ENCODE peak calls at places on chromosomes 1 and 21, in ten cellular contexts. One of them, this sample, is unnamed.

GRCh38 chr1:152037920-152038658 is 1.3 kb upstream of the S100A11 start:
- DNase-seq in K562: no peak
- DNase-seq in neural progenitor cell: no peak
- DNase-seq in GM23338: no peak
- DNase-seq in MM.1S: peak
- DNase-seq in HepG2: no peak
- DNase-seq in GM23248: no peak
- DNase-seq in astrocyte: no peak
- DNase-seq in fibroblast of lung: no peak
- DNase-seq in keratinocyte: no peak
- DNase-seq in this sample: no peak

GRCh38 chr1:8142955-8143629 is 117.0 kb upstream of the ERRFI1 start:
- DNase-seq in GM23338: no peak
- DNase-seq in K562: no peak
- DNase-seq in keratinocyte: no peak
- DNase-seq in neural progenitor cell: no peak
- DNase-seq in fibroblast of lung: peak
- DNase-seq in astrocyte: peak
- DNase-seq in HepG2: no peak
- DNase-seq in MM.1S: no peak
- DNase-seq in GM23248: no peak
- DNase-seq in this sample: no peak

GRCh38 chr1:167516404-167517388 is 1.6 kb downstream of the CD247 start:
- DNase-seq in K562: no peak
- DNase-seq in fibroblast of lung: no peak
- DNase-seq in HepG2: no peak
- DNase-seq in MM.1S: no peak
- DNase-seq in astrocyte: no peak
- DNase-seq in keratinocyte: no peak
- DNase-seq in neural progenitor cell: no peak
- DNase-seq in GM23338: no peak
- DNase-seq in GM23248: no peak
- DNase-seq in this sample: no peak

GRCh38 chr1:167135281-167135840 is 41.5 kb downstream of the STYXL2 start:
- DNase-seq in GM23338: no peak
- DNase-seq in fibroblast of lung: no peak
- DNase-seq in neural progenitor cell: peak
- DNase-seq in HepG2: no peak
- DNase-seq in astrocyte: no peak
- DNase-seq in K562: no peak
- DNase-seq in GM23248: no peak
- DNase-seq in MM.1S: no peak
- DNase-seq in keratinocyte: no peak
- DNase-seq in this sample: no peak

GRCh38 chr1:205701891-205702290 is 21.6 kb upstream of the SLC45A3 start:
- DNase-seq in neural progenitor cell: no peak
- DNase-seq in fibroblast of lung: no peak
- DNase-seq in GM23248: no peak
- DNase-seq in keratinocyte: no peak
- DNase-seq in astrocyte: no peak
- DNase-seq in K562: no peak
- DNase-seq in HepG2: no peak
- DNase-seq in MM.1S: no peak
- DNase-seq in GM23338: no peak
- DNase-seq in this sample: no peak

GRCh38 chr1:43451701-43452532 is 1.8 kb downstream of the HYI start:
- DNase-seq in keratinocyte: no peak
- DNase-seq in fibroblast of lung: no peak
- DNase-seq in astrocyte: no peak
- DNase-seq in neural progenitor cell: no peak
- DNase-seq in K562: no peak
- DNase-seq in GM23338: no peak
- DNase-seq in MM.1S: no peak
- DNase-seq in GM23248: no peak
- DNase-seq in HepG2: no peak
- DNase-seq in this sample: no peak

GRCh38 chr1:27609210-27609555 is 5.2 kb upstream of the AHDC1 start:
- DNase-seq in MM.1S: no peak
- DNase-seq in astrocyte: no peak
- DNase-seq in keratinocyte: no peak
- DNase-seq in HepG2: no peak
- DNase-seq in GM23248: peak
- DNase-seq in neural progenitor cell: no peak
- DNase-seq in fibroblast of lung: no peak
- DNase-seq in GM23338: no peak
- DNase-seq in K562: no peak
- DNase-seq in this sample: no peak

GRCh38 chr1:201171063-201172036 is 17.1 kb upstream of the TMEM9 start:
- DNase-seq in neural progenitor cell: peak
- DNase-seq in keratinocyte: no peak
- DNase-seq in HepG2: peak
- DNase-seq in MM.1S: peak
- DNase-seq in GM23338: peak
- DNase-seq in fibroblast of lung: peak
- DNase-seq in GM23248: peak
- DNase-seq in astrocyte: no peak
- DNase-seq in K562: peak
- DNase-seq in this sample: peak

GRCh38 chr1:212610575-212610967 is 2.0 kb downstream of the ATF3 start:
- DNase-seq in keratinocyte: no peak
- DNase-seq in GM23338: no peak
- DNase-seq in GM23248: no peak
- DNase-seq in K562: no peak
- DNase-seq in fibroblast of lung: no peak
- DNase-seq in astrocyte: no peak
- DNase-seq in MM.1S: no peak
- DNase-seq in neural progenitor cell: no peak
- DNase-seq in HepG2: no peak
- DNase-seq in this sample: no peak

GRCh38 chr1:212608209-212608955 is at the start of gene ATF3:
- DNase-seq in HepG2: peak
- DNase-seq in GM23248: peak
- DNase-seq in astrocyte: peak
- DNase-seq in neural progenitor cell: peak
- DNase-seq in fibroblast of lung: peak
- DNase-seq in K562: peak
- DNase-seq in keratinocyte: peak
- DNase-seq in GM23338: peak
- DNase-seq in MM.1S: peak
- DNase-seq in this sample: peak

GRCh38 chr1:212608956-212609700 is 567 bp downstream of the ATF3 start:
- DNase-seq in GM23338: peak
- DNase-seq in GM23248: peak
- DNase-seq in HepG2: peak
- DNase-seq in keratinocyte: no peak
- DNase-seq in neural progenitor cell: peak
- DNase-seq in MM.1S: peak
- DNase-seq in K562: peak
- DNase-seq in astrocyte: peak
- DNase-seq in fibroblast of lung: peak
- DNase-seq in this sample: peak

GRCh38 chr1:212611000-212611636 is 2.6 kb downstream of the ATF3 start:
- DNase-seq in GM23248: no peak
- DNase-seq in GM23338: no peak
- DNase-seq in fibroblast of lung: no peak
- DNase-seq in K562: no peak
- DNase-seq in MM.1S: no peak
- DNase-seq in keratinocyte: no peak
- DNase-seq in HepG2: no peak
- DNase-seq in astrocyte: no peak
- DNase-seq in neural progenitor cell: no peak
- DNase-seq in this sample: peak

DNA sequence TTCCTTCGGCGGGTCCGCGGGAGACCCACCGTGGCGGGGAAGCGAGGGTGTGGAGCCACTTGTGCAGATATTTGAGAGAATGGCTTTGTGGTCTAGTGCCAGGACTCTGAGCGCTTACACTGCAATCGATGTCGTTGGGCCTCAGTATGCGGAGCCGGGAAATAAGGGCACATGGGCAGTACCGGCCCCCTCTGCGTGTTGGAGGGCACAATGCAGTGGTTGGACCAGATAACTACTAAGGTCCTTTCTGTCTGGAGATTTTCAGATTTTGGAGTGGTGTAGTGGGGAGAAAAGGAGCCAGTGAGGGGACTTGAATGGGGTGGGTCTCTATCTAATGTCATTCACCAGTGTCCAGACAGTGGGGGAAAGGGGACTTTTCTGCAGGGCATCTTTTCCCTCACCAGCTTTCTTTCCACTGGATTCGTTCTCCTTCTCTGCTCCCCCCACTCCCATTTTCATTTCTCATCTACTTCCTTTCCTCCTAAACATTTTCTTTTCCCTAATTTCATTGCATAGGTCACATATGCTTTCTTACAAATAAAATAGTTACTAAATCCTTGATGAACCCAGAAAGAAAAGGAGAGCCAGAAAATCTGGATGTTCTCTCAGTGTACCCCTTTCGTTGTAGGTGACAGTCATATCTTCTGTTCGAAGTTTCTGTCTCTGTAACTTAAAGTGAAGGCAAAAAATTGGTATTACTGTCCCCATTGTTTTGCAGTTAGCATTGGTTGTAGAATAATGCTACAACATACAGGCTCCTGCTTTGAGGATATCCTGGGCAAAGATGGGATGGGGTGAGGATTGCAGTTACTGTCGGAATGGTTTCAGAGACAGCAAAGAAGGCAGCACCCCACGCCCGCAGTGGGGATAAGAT is 1.4 kb downstream of the ATF3 start:
- DNase-seq in MM.1S: no peak
- DNase-seq in neural progenitor cell: no peak
- DNase-seq in GM23338: no peak
- DNase-seq in GM23248: peak
- DNase-seq in K562: no peak
- DNase-seq in fibroblast of lung: peak
- DNase-seq in HepG2: no peak
- DNase-seq in keratinocyte: no peak
- DNase-seq in astrocyte: no peak
- DNase-seq in this sample: no peak
- TF ChIP-seq EZH2 in MM.1S: no peak
- TF ChIP-seq EZH2 in neural progenitor cell: no peak
- TF ChIP-seq EZH2 in GM23338: no peak
- TF ChIP-seq EZH2 in GM23248: no peak
- TF ChIP-seq EZH2 in K562: no peak
- TF ChIP-seq EZH2 in fibroblast of lung: no peak
- TF ChIP-seq EZH2 in HepG2: no peak
- TF ChIP-seq EZH2 in keratinocyte: no peak
- TF ChIP-seq EZH2 in astrocyte: no peak
- TF ChIP-seq EZH2 in this sample: no peak

GRCh38 chr1:41728403-41729202 is 190.1 kb downstream of the HIVEP3 start:
- DNase-seq in neural progenitor cell: no peak
- DNase-seq in keratinocyte: no peak
- DNase-seq in GM23248: no peak
- DNase-seq in K562: no peak
- DNase-seq in MM.1S: peak
- DNase-seq in fibroblast of lung: no peak
- DNase-seq in HepG2: no peak
- DNase-seq in GM23338: no peak
- DNase-seq in astrocyte: no peak
- DNase-seq in this sample: no peak
- H3K4me3 ChIP-seq in neural progenitor cell: no peak
- H3K4me3 ChIP-seq in keratinocyte: no peak
- H3K4me3 ChIP-seq in GM23248: no peak
- H3K4me3 ChIP-seq in K562: no peak
- H3K4me3 ChIP-seq in MM.1S: peak
- H3K4me3 ChIP-seq in fibroblast of lung: no peak
- H3K4me3 ChIP-seq in HepG2: no peak
- H3K4me3 ChIP-seq in GM23338: no peak
- H3K4me3 ChIP-seq in astrocyte: no peak
- H3K4me3 ChIP-seq in this sample: no peak

DNA sequence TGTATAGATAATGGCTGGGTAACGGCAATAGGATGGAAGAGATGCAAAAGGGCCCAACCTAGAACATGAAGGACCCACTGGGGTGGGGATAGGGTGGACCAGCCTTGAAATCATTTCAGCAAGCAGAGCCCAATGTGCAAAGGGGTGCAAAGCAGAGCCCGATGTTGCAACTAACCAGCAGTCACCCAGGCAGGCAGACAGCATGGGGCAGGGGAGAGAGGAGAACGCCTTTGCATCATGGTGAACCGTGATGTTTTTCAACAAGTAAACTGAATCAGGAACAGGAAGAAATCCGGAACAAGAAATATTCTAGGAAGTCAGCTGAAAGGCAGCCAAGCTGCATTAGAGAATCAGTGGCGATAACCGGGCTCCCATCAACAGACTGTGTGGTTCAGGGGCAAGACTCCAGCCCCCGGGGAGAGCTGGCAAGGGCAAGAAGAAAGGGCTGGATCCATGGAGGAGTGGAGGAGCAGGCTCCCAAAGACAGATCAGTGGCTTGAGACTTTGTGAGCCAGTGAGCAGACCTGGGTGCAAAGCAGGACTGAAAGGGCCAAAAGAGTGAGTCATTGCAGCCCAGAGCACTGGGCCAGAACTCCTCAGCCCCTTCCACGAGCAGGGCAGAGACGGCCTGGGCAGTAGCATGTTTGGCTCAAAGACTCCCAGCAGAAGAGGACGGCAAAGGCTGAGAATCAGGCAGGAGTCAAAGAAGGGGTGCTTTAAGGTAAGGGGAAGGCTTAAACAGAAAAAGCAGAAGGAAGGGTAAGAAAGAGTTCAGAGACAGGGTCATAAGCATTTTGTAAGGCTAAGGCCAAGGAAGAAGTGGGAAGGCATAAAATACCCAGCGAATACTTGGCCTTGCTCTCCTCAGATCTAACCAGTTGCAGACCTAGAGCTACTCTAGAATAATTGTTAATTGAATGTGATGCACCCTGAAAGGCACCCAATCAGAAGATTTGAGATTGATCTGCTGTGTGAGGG is 155.0 kb downstream of the SETD4 start:
- DNase-seq in astrocyte: no peak
- DNase-seq in HepG2: no peak
- DNase-seq in MM.1S: no peak
- DNase-seq in keratinocyte: no peak
- DNase-seq in fibroblast of lung: peak
- DNase-seq in neural progenitor cell: no peak
- DNase-seq in GM23248: peak
- DNase-seq in GM23338: no peak
- DNase-seq in K562: no peak
- DNase-seq in this sample: no peak
- H3K27ac ChIP-seq in astrocyte: no peak
- H3K27ac ChIP-seq in HepG2: no peak
- H3K27ac ChIP-seq in MM.1S: no peak
- H3K27ac ChIP-seq in keratinocyte: no peak
- H3K27ac ChIP-seq in fibroblast of lung: no peak
- H3K27ac ChIP-seq in neural progenitor cell: no peak
- H3K27ac ChIP-seq in GM23248: peak
- H3K27ac ChIP-seq in GM23338: no peak
- H3K27ac ChIP-seq in K562: no peak
- H3K27ac ChIP-seq in this sample: no peak

GRCh38 chr1:15033264-15033663 is 120.3 kb upstream of the TMEM51 start:
- DNase-seq in keratinocyte: no peak
- DNase-seq in HepG2: no peak
- DNase-seq in K562: no peak
- DNase-seq in GM23248: peak
- DNase-seq in neural progenitor cell: no peak
- DNase-seq in MM.1S: no peak
- DNase-seq in GM23338: no peak
- DNase-seq in fibroblast of lung: peak
- DNase-seq in astrocyte: peak
- DNase-seq in this sample: no peak

GRCh38 chr1:15036101-15036500 is 117.4 kb upstream of the TMEM51 start:
- DNase-seq in keratinocyte: no peak
- DNase-seq in K562: no peak
- DNase-seq in HepG2: no peak
- DNase-seq in MM.1S: no peak
- DNase-seq in GM23248: no peak
- DNase-seq in GM23338: no peak
- DNase-seq in fibroblast of lung: no peak
- DNase-seq in astrocyte: no peak
- DNase-seq in neural progenitor cell: no peak
- DNase-seq in this sample: no peak

GRCh38 chr1:15031251-15031930 is 122.2 kb upstream of the TMEM51 start:
- DNase-seq in MM.1S: no peak
- DNase-seq in GM23248: peak
- DNase-seq in GM23338: no peak
- DNase-seq in K562: no peak
- DNase-seq in HepG2: no peak
- DNase-seq in keratinocyte: no peak
- DNase-seq in astrocyte: peak
- DNase-seq in neural progenitor cell: no peak
- DNase-seq in fibroblast of lung: peak
- DNase-seq in this sample: no peak

GRCh38 chr1:15035236-15035635 is 118.3 kb upstream of the TMEM51 start:
- DNase-seq in K562: no peak
- DNase-seq in GM23338: no peak
- DNase-seq in keratinocyte: no peak
- DNase-seq in GM23248: no peak
- DNase-seq in fibroblast of lung: no peak
- DNase-seq in astrocyte: no peak
- DNase-seq in MM.1S: no peak
- DNase-seq in HepG2: no peak
- DNase-seq in neural progenitor cell: no peak
- DNase-seq in this sample: no peak

GRCh38 chr1:15034656-15035055 is 118.9 kb upstream of the TMEM51 start:
- DNase-seq in MM.1S: no peak
- DNase-seq in neural progenitor cell: no peak
- DNase-seq in HepG2: no peak
- DNase-seq in keratinocyte: no peak
- DNase-seq in GM23248: no peak
- DNase-seq in astrocyte: no peak
- DNase-seq in GM23338: no peak
- DNase-seq in K562: no peak
- DNase-seq in fibroblast of lung: no peak
- DNase-seq in this sample: no peak
- TF ChIP-seq EZH2 in MM.1S: no peak
- TF ChIP-seq EZH2 in neural progenitor cell: no peak
- TF ChIP-seq EZH2 in HepG2: no peak
- TF ChIP-seq EZH2 in keratinocyte: no peak
- TF ChIP-seq EZH2 in GM23248: no peak
- TF ChIP-seq EZH2 in astrocyte: no peak
- TF ChIP-seq EZH2 in GM23338: no peak
- TF ChIP-seq EZH2 in K562: no peak
- TF ChIP-seq EZH2 in fibroblast of lung: no peak
- TF ChIP-seq EZH2 in this sample: no peak